ENCODE peak calls at places on chromosomes 5 and 9, in eight cellular contexts. One of them, this sample, is unnamed.

GRCh38 chr5:142597546-142598337 is 88.1 kb downstream of the FGF1 start:
- DNase-seq in effector memory CD4-positive, alpha-beta T cell: no peak
- DNase-seq in GM12878: no peak
- DNase-seq in dorsolateral prefrontal cortex: peak; percentile 59
- DNase-seq in AG04450: peak; percentile 49
- DNase-seq in cardiac muscle cell: peak; percentile 22
- DNase-seq in RWPE2: peak; percentile 86
- DNase-seq in ovary: no peak
- DNase-seq in this sample: peak; percentile 74

GRCh38 chr9:87107072-87107471 is 159.8 kb upstream of the GAS1 start:
- DNase-seq in effector memory CD4-positive, alpha-beta T cell: no peak
- DNase-seq in GM12878: no peak
- DNase-seq in dorsolateral prefrontal cortex: no peak
- DNase-seq in AG04450: no peak
- DNase-seq in cardiac muscle cell: no peak
- DNase-seq in RWPE2: peak; percentile 65
- DNase-seq in ovary: no peak
- DNase-seq in this sample: peak; percentile 64

GRCh38 chr9:131043097-131043496 is 34.1 kb downstream of the LAMC3 start:
- DNase-seq in effector memory CD4-positive, alpha-beta T cell: no peak
- DNase-seq in GM12878: no peak
- DNase-seq in dorsolateral prefrontal cortex: no peak
- DNase-seq in AG04450: no peak
- DNase-seq in cardiac muscle cell: no peak
- DNase-seq in RWPE2: no peak
- DNase-seq in ovary: no peak
- DNase-seq in this sample: no peak

GRCh38 chr5:176995896-176996767 is 10.4 kb downstream of the UIMC1 start:
- DNase-seq in effector memory CD4-positive, alpha-beta T cell: no peak
- DNase-seq in GM12878: peak; percentile 48
- DNase-seq in dorsolateral prefrontal cortex: no peak
- DNase-seq in AG04450: no peak
- DNase-seq in cardiac muscle cell: no peak
- DNase-seq in RWPE2: no peak
- DNase-seq in ovary: no peak
- DNase-seq in this sample: no peak

GRCh38 chr5:90096415-90097081 is 313.0 kb downstream of the CETN3 start:
- DNase-seq in effector memory CD4-positive, alpha-beta T cell: no peak
- DNase-seq in GM12878: no peak
- DNase-seq in dorsolateral prefrontal cortex: no peak
- DNase-seq in AG04450: peak; percentile 47
- DNase-seq in cardiac muscle cell: peak; percentile 63
- DNase-seq in RWPE2: peak; percentile 93
- DNase-seq in ovary: no peak
- DNase-seq in this sample: peak; percentile 88

GRCh38 chr5:109532773-109533364 is 123.1 kb upstream of the PJA2 start:
- DNase-seq in effector memory CD4-positive, alpha-beta T cell: no peak
- DNase-seq in GM12878: no peak
- DNase-seq in dorsolateral prefrontal cortex: no peak
- DNase-seq in AG04450: no peak
- DNase-seq in cardiac muscle cell: no peak
- DNase-seq in RWPE2: no peak
- DNase-seq in ovary: no peak
- DNase-seq in this sample: no peak

GRCh38 chr9:123387686-123388085 is 31.7 kb downstream of the CRB2 start:
- DNase-seq in effector memory CD4-positive, alpha-beta T cell: no peak
- DNase-seq in GM12878: no peak
- DNase-seq in dorsolateral prefrontal cortex: no peak
- DNase-seq in AG04450: no peak
- DNase-seq in cardiac muscle cell: no peak
- DNase-seq in RWPE2: no peak
- DNase-seq in ovary: no peak
- DNase-seq in this sample: no peak

GRCh38 chr9:3532158-3532557 is 6.4 kb upstream of the RFX3 start:
- DNase-seq in effector memory CD4-positive, alpha-beta T cell: no peak
- DNase-seq in GM12878: no peak
- DNase-seq in dorsolateral prefrontal cortex: no peak
- DNase-seq in AG04450: no peak
- DNase-seq in cardiac muscle cell: no peak
- DNase-seq in RWPE2: no peak
- DNase-seq in ovary: no peak
- DNase-seq in this sample: no peak

GRCh38 chr5:119353686-119354366 is 2.0 kb upstream of the TNFAIP8 start:
- DNase-seq in effector memory CD4-positive, alpha-beta T cell: no peak
- DNase-seq in GM12878: peak; percentile 72
- DNase-seq in dorsolateral prefrontal cortex: no peak
- DNase-seq in AG04450: no peak
- DNase-seq in cardiac muscle cell: no peak
- DNase-seq in RWPE2: no peak
- DNase-seq in ovary: no peak
- DNase-seq in this sample: no peak

GRCh38 chr5:180047667-180048066 is 23.9 kb downstream of the RNF130 start:
- DNase-seq in effector memory CD4-positive, alpha-beta T cell: no peak
- DNase-seq in GM12878: no peak
- DNase-seq in dorsolateral prefrontal cortex: no peak
- DNase-seq in AG04450: no peak
- DNase-seq in cardiac muscle cell: no peak
- DNase-seq in RWPE2: no peak
- DNase-seq in ovary: peak; percentile 51
- DNase-seq in this sample: no peak

GRCh38 chr9:98333703-98334582 is 78.5 kb upstream of the TBC1D2 start:
- DNase-seq in effector memory CD4-positive, alpha-beta T cell: no peak
- DNase-seq in GM12878: no peak
- DNase-seq in dorsolateral prefrontal cortex: no peak
- DNase-seq in AG04450: peak; percentile 44
- DNase-seq in cardiac muscle cell: no peak
- DNase-seq in RWPE2: no peak
- DNase-seq in ovary: no peak
- DNase-seq in this sample: peak; percentile 33

GRCh38 chr9:98310752-98311392 is 55.4 kb upstream of the TBC1D2 start:
- DNase-seq in effector memory CD4-positive, alpha-beta T cell: no peak
- DNase-seq in GM12878: no peak
- DNase-seq in dorsolateral prefrontal cortex: no peak
- DNase-seq in AG04450: no peak
- DNase-seq in cardiac muscle cell: no peak
- DNase-seq in RWPE2: no peak
- DNase-seq in ovary: no peak
- DNase-seq in this sample: no peak

GRCh38 chr5:101482931-101483330 is 579.8 kb upstream of the ST8SIA4 start:
- DNase-seq in effector memory CD4-positive, alpha-beta T cell: no peak
- DNase-seq in GM12878: no peak
- DNase-seq in dorsolateral prefrontal cortex: no peak
- DNase-seq in AG04450: no peak
- DNase-seq in cardiac muscle cell: no peak
- DNase-seq in RWPE2: no peak
- DNase-seq in ovary: no peak
- DNase-seq in this sample: no peak

GRCh38 chr5:71621268-71621667 is 34.1 kb downstream of the MCCC2 start:
- DNase-seq in effector memory CD4-positive, alpha-beta T cell: no peak
- DNase-seq in GM12878: no peak
- DNase-seq in dorsolateral prefrontal cortex: no peak
- DNase-seq in AG04450: no peak
- DNase-seq in cardiac muscle cell: no peak
- DNase-seq in RWPE2: no peak
- DNase-seq in ovary: no peak
- DNase-seq in this sample: no peak

GRCh38 chr5:71620630-71621029 is 33.5 kb downstream of the MCCC2 start:
- DNase-seq in effector memory CD4-positive, alpha-beta T cell: no peak
- DNase-seq in GM12878: no peak
- DNase-seq in dorsolateral prefrontal cortex: no peak
- DNase-seq in AG04450: no peak
- DNase-seq in cardiac muscle cell: no peak
- DNase-seq in RWPE2: no peak
- DNase-seq in ovary: no peak
- DNase-seq in this sample: no peak

DNA sequence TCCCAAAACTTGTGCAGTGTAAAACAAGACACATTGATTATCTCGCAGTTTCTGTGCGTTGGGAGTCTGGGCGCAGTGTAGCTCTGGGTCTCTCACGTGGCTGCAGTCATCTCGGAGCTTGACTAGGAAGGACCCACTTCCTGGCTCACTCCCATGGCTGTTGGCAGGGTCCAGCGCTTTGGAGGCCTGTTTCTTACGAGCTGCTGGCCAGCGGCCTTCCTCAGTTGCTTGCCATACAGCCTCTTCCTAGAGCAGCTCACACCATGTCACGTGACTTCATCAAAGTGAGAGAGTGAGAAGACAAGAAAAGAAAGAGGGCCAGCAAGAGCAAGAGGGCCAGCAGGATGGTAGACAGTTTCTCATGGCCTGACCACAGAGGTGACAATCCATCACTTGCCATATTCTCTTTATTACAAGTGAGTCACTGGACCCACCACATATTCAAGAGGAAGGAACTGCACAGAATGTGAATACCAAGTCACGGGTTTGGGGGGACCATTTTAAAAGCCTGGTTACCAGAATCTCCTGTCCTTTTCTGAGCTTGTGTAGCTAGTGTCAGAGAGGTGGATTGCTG is 36.2 kb downstream of the MCCC2 start:
- DNase-seq in effector memory CD4-positive, alpha-beta T cell: no peak
- DNase-seq in GM12878: no peak
- DNase-seq in dorsolateral prefrontal cortex: no peak
- DNase-seq in AG04450: no peak
- DNase-seq in cardiac muscle cell: no peak
- DNase-seq in RWPE2: no peak
- DNase-seq in ovary: no peak
- DNase-seq in this sample: no peak
- H3K27ac ChIP-seq in effector memory CD4-positive, alpha-beta T cell: no peak overlapping the region
- H3K27ac ChIP-seq in GM12878: no peak overlapping the region
- H3K27ac ChIP-seq in dorsolateral prefrontal cortex: no peak overlapping the region
- H3K27ac ChIP-seq in AG04450: no peak overlapping the region
- H3K27ac ChIP-seq in cardiac muscle cell: no peak overlapping the region
- H3K27ac ChIP-seq in RWPE2: no peak overlapping the region
- H3K27ac ChIP-seq in ovary: no peak overlapping the region
- H3K27ac ChIP-seq in this sample: no peak overlapping the region

GRCh38 chr5:168672888-168673287 is 93.7 kb upstream of the PANK3 start:
- DNase-seq in effector memory CD4-positive, alpha-beta T cell: no peak
- DNase-seq in GM12878: no peak
- DNase-seq in dorsolateral prefrontal cortex: no peak
- DNase-seq in AG04450: no peak
- DNase-seq in cardiac muscle cell: no peak
- DNase-seq in RWPE2: no peak
- DNase-seq in ovary: no peak
- DNase-seq in this sample: no peak

GRCh38 chr5:168679515-168679920 is 100.3 kb upstream of the PANK3 start:
- DNase-seq in effector memory CD4-positive, alpha-beta T cell: peak; percentile 39
- DNase-seq in GM12878: peak; percentile 16
- DNase-seq in dorsolateral prefrontal cortex: peak; percentile 78
- DNase-seq in AG04450: peak; percentile 52
- DNase-seq in cardiac muscle cell: peak; percentile 89
- DNase-seq in RWPE2: no peak
- DNase-seq in ovary: peak; percentile 86
- DNase-seq in this sample: no peak

GRCh38 chr5:168674893-168675482 is 95.8 kb upstream of the PANK3 start:
- DNase-seq in effector memory CD4-positive, alpha-beta T cell: no peak
- DNase-seq in GM12878: no peak
- DNase-seq in dorsolateral prefrontal cortex: no peak
- DNase-seq in AG04450: no peak
- DNase-seq in cardiac muscle cell: no peak
- DNase-seq in RWPE2: no peak
- DNase-seq in ovary: no peak
- DNase-seq in this sample: no peak

GRCh38 chr5:168676499-168676898 is 97.3 kb upstream of the PANK3 start:
- DNase-seq in effector memory CD4-positive, alpha-beta T cell: no peak
- DNase-seq in GM12878: no peak
- DNase-seq in dorsolateral prefrontal cortex: no peak
- DNase-seq in AG04450: no peak
- DNase-seq in cardiac muscle cell: no peak
- DNase-seq in RWPE2: no peak
- DNase-seq in ovary: no peak
- DNase-seq in this sample: no peak

DNA sequence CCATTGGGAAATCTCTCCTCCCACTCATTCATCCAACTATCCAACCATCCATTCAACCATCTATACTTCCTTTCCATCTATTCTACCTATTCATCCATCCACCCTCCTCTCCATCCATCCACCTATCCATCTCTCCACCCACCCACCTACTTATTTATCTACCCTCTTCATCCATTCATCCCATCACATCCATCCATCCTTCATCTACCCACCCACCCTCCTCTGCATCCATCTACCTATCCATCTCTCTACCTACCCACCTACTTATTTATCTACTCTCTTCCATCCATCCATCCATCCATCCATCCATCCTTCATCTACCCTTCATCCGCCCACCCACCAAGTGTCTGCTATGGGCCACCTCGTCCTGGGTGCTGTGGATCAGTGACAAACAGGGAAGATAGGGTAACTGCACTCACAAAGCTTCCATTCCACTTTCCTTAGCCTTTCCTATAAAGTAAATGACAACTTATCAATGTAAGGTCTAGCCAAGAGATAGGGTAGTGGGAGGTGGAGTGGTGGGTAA is 96.8 kb upstream of the PANK3 start:
- DNase-seq in effector memory CD4-positive, alpha-beta T cell: no peak
- DNase-seq in GM12878: no peak
- DNase-seq in dorsolateral prefrontal cortex: no peak
- DNase-seq in AG04450: no peak
- DNase-seq in cardiac muscle cell: no peak
- DNase-seq in RWPE2: no peak
- DNase-seq in ovary: no peak
- DNase-seq in this sample: no peak
- H3K27ac ChIP-seq in effector memory CD4-positive, alpha-beta T cell: no peak overlapping the region
- H3K27ac ChIP-seq in GM12878: no peak overlapping the region
- H3K27ac ChIP-seq in dorsolateral prefrontal cortex: no peak overlapping the region
- H3K27ac ChIP-seq in AG04450: no peak overlapping the region
- H3K27ac ChIP-seq in cardiac muscle cell: no peak overlapping the region
- H3K27ac ChIP-seq in RWPE2: no peak overlapping the region
- H3K27ac ChIP-seq in ovary: no peak overlapping the region
- H3K27ac ChIP-seq in this sample: no peak overlapping the region

GRCh38 chr5:173962436-173962835 is 26.5 kb upstream of the C5orf47 start:
- DNase-seq in effector memory CD4-positive, alpha-beta T cell: no peak
- DNase-seq in GM12878: no peak
- DNase-seq in dorsolateral prefrontal cortex: no peak
- DNase-seq in AG04450: no peak
- DNase-seq in cardiac muscle cell: no peak
- DNase-seq in RWPE2: no peak
- DNase-seq in ovary: no peak
- DNase-seq in this sample: no peak
- H3K27ac ChIP-seq in effector memory CD4-positive, alpha-beta T cell: no peak overlapping the region
- H3K27ac ChIP-seq in GM12878: no peak overlapping the region
- H3K27ac ChIP-seq in dorsolateral prefrontal cortex: peak overlapping the region; percentile 77
- H3K27ac ChIP-seq in AG04450: peak overlapping the region; percentile 69
- H3K27ac ChIP-seq in cardiac muscle cell: peak overlapping the region; percentile 78
- H3K27ac ChIP-seq in RWPE2: no peak overlapping the region
- H3K27ac ChIP-seq in ovary: no peak overlapping the region
- H3K27ac ChIP-seq in this sample: peak overlapping the region; percentile 93

DNA sequence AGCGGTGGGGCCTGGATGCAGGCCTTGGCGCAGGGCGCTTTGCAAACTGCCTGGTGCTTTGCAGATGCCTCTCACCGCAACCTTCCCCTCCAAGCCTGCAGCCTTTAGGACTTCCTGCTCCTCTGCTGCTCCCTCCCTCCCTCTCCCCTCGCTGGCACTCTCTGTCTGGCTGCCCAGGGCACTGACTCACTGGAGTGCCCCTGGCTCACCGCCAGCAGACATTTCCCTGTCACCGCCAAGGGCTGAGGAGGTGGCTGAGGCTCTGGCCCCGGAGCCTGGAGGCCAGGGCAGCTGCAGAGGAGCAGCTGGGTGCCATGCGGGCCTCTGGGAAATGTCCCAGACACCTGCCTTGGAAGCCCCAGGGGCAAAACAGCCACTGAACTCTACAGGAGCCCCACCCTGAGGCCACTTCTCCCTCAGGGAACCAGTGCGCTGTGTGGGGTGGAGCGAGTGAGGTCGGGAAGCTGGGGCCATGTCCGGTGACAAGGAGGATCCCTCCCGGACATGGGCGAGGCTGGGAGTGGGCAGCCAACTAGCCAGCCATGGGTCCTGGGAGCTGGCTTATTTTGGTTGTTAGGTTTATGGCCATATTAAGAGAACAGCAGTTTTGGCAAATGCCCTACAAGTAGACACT is 53.4 kb downstream of the TENT4A start:
- DNase-seq in effector memory CD4-positive, alpha-beta T cell: peak; percentile 8
- DNase-seq in GM12878: no peak
- DNase-seq in dorsolateral prefrontal cortex: peak; percentile 71
- DNase-seq in AG04450: no peak
- DNase-seq in cardiac muscle cell: peak; percentile 44
- DNase-seq in RWPE2: peak; percentile 98
- DNase-seq in ovary: peak; percentile 49
- DNase-seq in this sample: peak; percentile 71
- H3K27ac ChIP-seq in effector memory CD4-positive, alpha-beta T cell: no peak overlapping the region
- H3K27ac ChIP-seq in GM12878: no peak overlapping the region
- H3K27ac ChIP-seq in dorsolateral prefrontal cortex: no peak overlapping the region
- H3K27ac ChIP-seq in AG04450: no peak overlapping the region
- H3K27ac ChIP-seq in cardiac muscle cell: no peak overlapping the region
- H3K27ac ChIP-seq in RWPE2: peak overlapping the region; percentile 67
- H3K27ac ChIP-seq in ovary: no peak overlapping the region
- H3K27ac ChIP-seq in this sample: peak overlapping the region; percentile 37